ENCODE peak calls at places on chromosome X, in six cellular contexts. M is EH, S is ACHN, H is SK-MEL-5, I is NCI-H2081 treated with DMSO at 0.1 percent for 48 hours, E is anterior cingulate cortex. B is an unnamed sample.
A peak's percentile ranks its signal among the peaks of the same experiment; 100 is the strongest.

GRCh38 chrX:9701790-9702189 is 63.9 kb downstream of the GPR143 start:
- DNase-seq in M (no peak), S (no peak), H (no peak), I (no peak), E (no peak), B (no peak)

GRCh38 chrX:77167993-77168392 is 279.2 kb upstream of the FGF16 start:
- DNase-seq in M (peak; percentile 1), S (no peak), H (no peak), I (no peak), E (no peak), B (no peak)

GRCh38 chrX:18490816-18491215 is 65.4 kb downstream of the CDKL5 start:
- DNase-seq in M (peak; percentile 17), S (no peak), H (no peak), I (no peak), E (no peak), B (no peak)

GRCh38 chrX:16601885-16602284 is 48.1 kb upstream of the S100G start:
- DNase-seq in M (no peak), S (no peak), H (no peak), I (no peak), E (no peak), B (no peak)

GRCh38 chrX:22922961-22923360 is 76.8 kb upstream of the DDX53 start:
- DNase-seq in M (peak; percentile 54), S (no peak), H (no peak), I (no peak), E (no peak), B (no peak)

GRCh38 chrX:67652581-67652980 is 108.8 kb downstream of the AR start:
- DNase-seq in M (no peak), S (no peak), H (no peak), I (no peak), E (no peak), B (no peak)

GRCh38 chrX:153504445-153505016 is 9.8 kb downstream of the BGN start:
- DNase-seq in M (no peak), S (no peak), H (no peak), I (no peak), E (no peak), B (no peak)

GRCh38 chrX:1483843-1484637 is 31.3 kb upstream of the ASMTL start:
- DNase-seq in M (no peak), S (no peak), H (no peak), I (no peak), E (no peak), B (peak; percentile 27)

GRCh38 chrX:16112428-16112827 is 10.9 kb upstream of the GRPR start:
- DNase-seq in M (no peak), S (no peak), H (no peak), I (no peak), E (no peak), B (no peak)

GRCh38 chrX:2262679-2263055 is 238.1 kb downstream of the DHRSX start:
- DNase-seq in M (no peak), S (no peak), H (no peak), I (no peak), E (no peak), B (no peak)

GRCh38 chrX:107834273-107835201 is 8.9 kb downstream of the MID2 start:
- DNase-seq in M (peak; percentile 5), S (no peak), H (no peak), I (no peak), E (no peak), B (no peak)

GRCh38 chrX:71216446-71216845 is 6.6 kb upstream of the GJB1 start:
- DNase-seq in M (no peak), S (no peak), H (no peak), I (peak; percentile 81), E (no peak), B (no peak)

GRCh38 chrX:111511477-111511876 is at the start of gene SERTM2:
- DNase-seq in M (no peak), S (peak; percentile 43), H (no peak), I (no peak), E (no peak), B (no peak)

GRCh38 chrX:100645106-100645505 is 1.1 kb downstream of the SRPX2 start:
- DNase-seq in M (peak; percentile 63), S (no peak), H (no peak), I (no peak), E (no peak), B (no peak)

GRCh38 chrX:2984342-2984741 is 22.0 kb upstream of the ARSH start:
- DNase-seq in M (no peak), S (no peak), H (peak; percentile 2), I (no peak), E (no peak), B (no peak)

GRCh38 chrX:153642655-153643430 is 4.2 kb upstream of the DUSP9 start:
- DNase-seq in M (no peak), S (no peak), H (no peak), I (no peak), E (no peak), B (no peak)

GRCh38 chrX:30680618-30681017 is 27.4 kb downstream of the GK start:
- DNase-seq in M (no peak), S (no peak), H (no peak), I (no peak), E (no peak), B (no peak)

GRCh38 chrX:2188316-2188715 is 312.5 kb downstream of the DHRSX start:
- DNase-seq in M (peak; percentile 37), S (no peak), H (no peak), I (no peak), E (no peak), B (no peak)

GRCh38 chrX:43559643-43560042 is 96.5 kb upstream of the MAOA start:
- DNase-seq in M (peak; percentile 13), S (peak; percentile 11), H (peak; percentile 56), I (peak; percentile 9), E (peak; percentile 1), B (no peak)

GRCh38 chrX:7972586-7972985 is 45.4 kb upstream of the PNPLA4 start:
- DNase-seq in M (no peak), S (no peak), H (peak; percentile 4), I (no peak), E (no peak), B (no peak)

GRCh38 chrX:107676559-107677378 is 48.5 kb downstream of the PRPS1 start:
- DNase-seq in M (peak; percentile 92), S (peak; percentile 77), H (peak; percentile 84), I (no peak), E (peak; percentile 17), B (peak; percentile 95)

GRCh38 chrX:10756365-10756915 is 136.1 kb upstream of the MID1 start:
- DNase-seq in M (peak; percentile 88), S (peak; percentile 85), H (no peak), I (no peak), E (no peak), B (no peak)

GRCh38 chrX:9644335-9644734 is 121.3 kb downstream of the GPR143 start:
- DNase-seq in M (no peak), S (no peak), H (no peak), I (no peak), E (no peak), B (no peak)

GRCh38 chrX:115268421-115268820 is 21.1 kb upstream of the LUZP4 start:
- DNase-seq in M (peak; percentile 0), S (peak; percentile 3), H (peak; percentile 30), I (no peak), E (no peak), B (no peak)

GRCh38 chrX:107565916-107566602 is 62.3 kb upstream of the PRPS1 start:
- DNase-seq in M (peak; percentile 66), S (peak; percentile 77), H (peak; percentile 70), I (peak; percentile 4), E (peak; percentile 2), B (no peak)

GRCh38 chrX:153685179-153685536 is 2.6 kb upstream of the SLC6A8 start:
- DNase-seq in M (no peak), S (no peak), H (no peak), I (no peak), E (no peak), B (no peak)

GRCh38 chrX:73930300-73930699 is 367.3 kb downstream of the CHIC1 start:
- DNase-seq in M (no peak), S (no peak), H (no peak), I (no peak), E (no peak), B (no peak)

B was measured in upper lobe of right lung.